ENCODE peak calls at places on chromosomes 7 and 10, in five cellular contexts. T, S, F, J and B are unnamed samples.

GRCh38 chr7:80597875-80598274 is 40.6 kb upstream of the CD36 start:
- DNase-seq in F (no peak), J (no peak), T (no peak), S (no peak), B (peak)

GRCh38 chr10:124532106-124532641 is 70.6 kb downstream of the LHPP start:
- DNase-seq in F (peak), S (peak), J (no peak), T (peak), B (peak)

GRCh38 chr10:7767209-7767608 is 20.6 kb downstream of the KIN start:
- DNase-seq in S (peak), J (peak), T (no peak), F (no peak), B (no peak)

GRCh38 chr10:8331896-8332729 is 277.6 kb downstream of the GATA3 start:
- DNase-seq in S (peak), J (no peak), F (peak), T (peak), B (peak)

GRCh38 chr10:5606864-5607263 is 59.5 kb downstream of the ASB13 start:
- DNase-seq in F (no peak), J (no peak), T (no peak), S (no peak), B (no peak)

GRCh38 chr7:21191317-21192073 is 236.4 kb upstream of the SP4 start:
- DNase-seq in T (no peak), F (no peak), S (no peak), J (no peak), B (peak)

GRCh38 chr7:131072505-131073091 is 255.1 kb upstream of the MKLN1 start:
- DNase-seq in J (no peak), T (no peak), F (peak), S (no peak), B (peak)

GRCh38 chr7:125661006-125661405 is 731.4 kb upstream of the POT1 start:
- DNase-seq in J (no peak), T (no peak), S (no peak), F (no peak), B (no peak)

GRCh38 chr10:63415635-63416244 is 50.0 kb downstream of the JMJD1C start:
- DNase-seq in F (no peak), S (no peak), T (no peak), J (no peak), B (peak)

GRCh38 chr7:74178632-74179031 is 4.5 kb downstream of the EIF4H start:
- DNase-seq in T (no peak), S (no peak), J (no peak), F (no peak), B (no peak)

GRCh38 chr7:72924748-72925545 is at the start of gene POM121:
- DNase-seq in F (peak), S (peak), T (peak), J (peak), B (peak)

GRCh38 chr7:106657085-106657991 is 3.6 kb downstream of the CCDC71L start:
- DNase-seq in F (peak), S (no peak), T (no peak), J (no peak), B (no peak)

GRCh38 chr7:6344278-6344677 is 71.9 kb upstream of the CYTH3 start:
- DNase-seq in S (no peak), F (no peak), J (no peak), T (no peak), B (no peak)

GRCh38 chr10:67477868-67478267 is 218.1 kb downstream of the CTNNA3 start:
- DNase-seq in F (no peak), J (no peak), S (no peak), T (no peak), B (no peak)

GRCh38 chr10:71829171-71829570 is 21.9 kb downstream of the PSAP start:
- DNase-seq in T (no peak), F (no peak), S (no peak), J (no peak), B (no peak)

GRCh38 chr10:120262857-120263547 is 194.0 kb upstream of the PLPP4 start:
- DNase-seq in T (no peak), S (peak), F (no peak), J (no peak), B (peak)

GRCh38 chr10:79496896-79497295 is 15.4 kb upstream of the EIF5AL1 start:
- DNase-seq in J (no peak), T (no peak), S (no peak), F (no peak), B (no peak)

GRCh38 chr7:114083714-114084113 is 164.9 kb upstream of the PPP1R3A start:
- DNase-seq in S (no peak), F (no peak), J (no peak), T (peak), B (no peak)

GRCh38 chr7:97009753-97010732 is 4.7 kb downstream of the DLX6 start:
- DNase-seq in T (no peak), J (no peak), F (no peak), S (no peak), B (no peak)

GRCh38 chr10:3757250-3757637 is 27.8 kb downstream of the KLF6 start:
- DNase-seq in J (no peak), S (no peak), F (no peak), T (no peak), B (no peak)

GRCh38 chr7:29565186-29565540 is 1.5 kb downstream of the PRR15 start:
- DNase-seq in S (no peak), J (no peak), F (no peak), T (no peak), B (no peak)

GRCh38 chr10:72079356-72079755 is 9.0 kb downstream of the SPOCK2 start:
- DNase-seq in S (no peak), J (no peak), T (peak), F (no peak), B (no peak)

GRCh38 chr7:34787586-34787985 is 129.6 kb downstream of the NPSR1 start:
- DNase-seq in F (no peak), J (no peak), T (no peak), S (no peak), B (no peak)

GRCh38 chr7:18357691-18358090 is 137.9 kb upstream of the HDAC9 start:
- DNase-seq in F (peak), S (peak), T (peak), J (no peak), B (peak)

GRCh38 chr10:31683682-31684081 is 244.9 kb downstream of the ARHGAP12 start:
- DNase-seq in T (no peak), J (no peak), F (peak), S (no peak), B (no peak)

GRCh38 chr7:102323914-102324195 is 32.4 kb downstream of the SPDYE6 start:
- DNase-seq in J (no peak), T (no peak), S (no peak), F (no peak), B (no peak)

GRCh38 chr7:151711906-151712771 is 164.8 kb downstream of the PRKAG2 start:
- DNase-seq in S (no peak), F (peak), J (no peak), T (no peak), B (no peak)

GRCh38 chr7:28942158-28942557 is 16.0 kb downstream of the TRIL start:
- DNase-seq in F (no peak), S (no peak), T (no peak), J (no peak), B (no peak)